ENCODE peak calls at places on chromosome 2, in eight cellular contexts. G is T-cell, B is NCI-H1417, Y is skeletal muscle cell, O is M059J, T is sigmoid colon, Z is SJCRH30, N is LoVo. F is an unnamed sample.

GRCh38 chr2:151481744-151482143 is 72.0 kb downstream of the RIF1 start:
- DNase-seq in Y (no peak), O (no peak), G (no peak), B (no peak), T (no peak), Z (no peak), N (no peak), F (no peak)

GRCh38 chr2:86584164-86584913 is 21.1 kb upstream of the CHMP3 start:
- DNase-seq in Y (no peak), N (no peak), T (no peak), Z (no peak), B (no peak), O (peak), G (no peak), F (no peak)

GRCh38 chr2:3169106-3169870 is 208.3 kb downstream of the EIPR1 start:
- DNase-seq in T (peak), G (no peak), O (peak), B (no peak), Z (no peak), N (no peak), Y (no peak), F (no peak)

GRCh38 chr2:44705851-44706555 is 235.5 kb upstream of the SIX3 start:
- DNase-seq in G (no peak), O (no peak), N (no peak), Z (no peak), Y (no peak), T (no peak), B (no peak), F (no peak)

GRCh38 chr2:181037922-181038321 is 57.5 kb downstream of the UBE2E3 start:
- DNase-seq in G (no peak), N (no peak), Y (no peak), B (no peak), Z (no peak), T (no peak), O (peak), F (no peak)

GRCh38 chr2:65361623-65362022 is 70.8 kb downstream of the SPRED2 start:
- DNase-seq in Y (peak), O (no peak), G (no peak), N (no peak), T (no peak), Z (peak), B (no peak), F (no peak)

GRCh38 chr2:42268528-42269151 is 92.4 kb downstream of the COX7A2L start:
- DNase-seq in Y (no peak), T (no peak), O (peak), Z (no peak), G (no peak), B (no peak), N (no peak), F (no peak)

GRCh38 chr2:1132328-1132964 is 181.8 kb downstream of the SNTG2 start:
- DNase-seq in Z (peak), O (no peak), Y (no peak), B (no peak), T (no peak), N (no peak), G (no peak), F (no peak)

GRCh38 chr2:226544581-226545210 is 254.9 kb downstream of the IRS1 start:
- DNase-seq in B (no peak), N (no peak), Y (peak), Z (no peak), G (no peak), O (peak), T (no peak), F (no peak)

F was measured in naive thymus-derived CD4-positive, alpha-beta T cell.